ENCODE peak calls at places on chromosomes 7 and 10, in seven cellular contexts. One of them, this sample, is unnamed.

GRCh38 chr10:132533571-132534260 is 3.9 kb upstream of the INPP5A start:
- DNase-seq in foreskin keratinocyte: no peak
- DNase-seq in psoas muscle: peak; percentile 45
- DNase-seq in heart right ventricle: peak; percentile 1
- DNase-seq in CD8-positive, alpha-beta T cell: no peak
- DNase-seq in fibroblast of lung: no peak
- DNase-seq in dorsolateral prefrontal cortex: peak; percentile 36
- DNase-seq in this sample: no peak

GRCh38 chr7:35613150-35613549 is 81.8 kb downstream of the HERPUD2 start:
- DNase-seq in psoas muscle: no peak
- DNase-seq in dorsolateral prefrontal cortex: no peak
- DNase-seq in fibroblast of lung: no peak
- DNase-seq in CD8-positive, alpha-beta T cell: no peak
- DNase-seq in foreskin keratinocyte: no peak
- DNase-seq in heart right ventricle: no peak
- DNase-seq in this sample: no peak

GRCh38 chr10:32957341-32958084 is 517 bp downstream of the ITGB1 start:
- DNase-seq in fibroblast of lung: no peak
- DNase-seq in foreskin keratinocyte: no peak
- DNase-seq in heart right ventricle: peak; percentile 50
- DNase-seq in CD8-positive, alpha-beta T cell: peak; percentile 34
- DNase-seq in psoas muscle: peak; percentile 82
- DNase-seq in dorsolateral prefrontal cortex: peak; percentile 50
- DNase-seq in this sample: peak; percentile 16

GRCh38 chr7:119197872-119198527 is 973.5 kb downstream of the ANKRD7 start:
- DNase-seq in heart right ventricle: no peak
- DNase-seq in fibroblast of lung: peak; percentile 48
- DNase-seq in CD8-positive, alpha-beta T cell: no peak
- DNase-seq in psoas muscle: no peak
- DNase-seq in foreskin keratinocyte: peak; percentile 33
- DNase-seq in dorsolateral prefrontal cortex: no peak
- DNase-seq in this sample: no peak

GRCh38 chr7:116173051-116174028 is 37.0 kb upstream of the TES start:
- DNase-seq in psoas muscle: no peak
- DNase-seq in foreskin keratinocyte: no peak
- DNase-seq in heart right ventricle: peak; percentile 28
- DNase-seq in dorsolateral prefrontal cortex: no peak
- DNase-seq in fibroblast of lung: peak; percentile 59
- DNase-seq in CD8-positive, alpha-beta T cell: peak; percentile 46
- DNase-seq in this sample: no peak

GRCh38 chr10:82377608-82378007 is 502.6 kb downstream of the NRG3 start:
- DNase-seq in fibroblast of lung: peak; percentile 1
- DNase-seq in dorsolateral prefrontal cortex: no peak
- DNase-seq in heart right ventricle: no peak
- DNase-seq in psoas muscle: no peak
- DNase-seq in CD8-positive, alpha-beta T cell: no peak
- DNase-seq in foreskin keratinocyte: no peak
- DNase-seq in this sample: no peak

GRCh38 chr10:126387931-126388911 is at the start of gene ADAM12:
- DNase-seq in heart right ventricle: peak; percentile 34
- DNase-seq in psoas muscle: peak; percentile 69
- DNase-seq in CD8-positive, alpha-beta T cell: no peak
- DNase-seq in dorsolateral prefrontal cortex: no peak
- DNase-seq in foreskin keratinocyte: no peak
- DNase-seq in fibroblast of lung: peak; percentile 82
- DNase-seq in this sample: no peak

GRCh38 chr10:79444243-79445119 is 943 bp downstream of the ZCCHC24 start:
- DNase-seq in psoas muscle: peak; percentile 91
- DNase-seq in fibroblast of lung: peak; percentile 60
- DNase-seq in CD8-positive, alpha-beta T cell: peak; percentile 47
- DNase-seq in foreskin keratinocyte: no peak
- DNase-seq in dorsolateral prefrontal cortex: no peak
- DNase-seq in heart right ventricle: peak; percentile 69
- DNase-seq in this sample: no peak

GRCh38 chr7:123789817-123790216 is 41.0 kb upstream of the WASL start:
- DNase-seq in foreskin keratinocyte: no peak
- DNase-seq in psoas muscle: no peak
- DNase-seq in fibroblast of lung: no peak
- DNase-seq in CD8-positive, alpha-beta T cell: no peak
- DNase-seq in heart right ventricle: no peak
- DNase-seq in dorsolateral prefrontal cortex: no peak
- DNase-seq in this sample: no peak

GRCh38 chr10:76456190-76456589 is 1024.8 kb downstream of the LRMDA start:
- DNase-seq in CD8-positive, alpha-beta T cell: no peak
- DNase-seq in dorsolateral prefrontal cortex: no peak
- DNase-seq in psoas muscle: no peak
- DNase-seq in fibroblast of lung: peak; percentile 27
- DNase-seq in foreskin keratinocyte: no peak
- DNase-seq in heart right ventricle: no peak
- DNase-seq in this sample: no peak

GRCh38 chr7:99105756-99106155 is 38.2 kb downstream of the SMURF1 start:
- DNase-seq in foreskin keratinocyte: no peak
- DNase-seq in dorsolateral prefrontal cortex: no peak
- DNase-seq in psoas muscle: no peak
- DNase-seq in heart right ventricle: no peak
- DNase-seq in fibroblast of lung: no peak
- DNase-seq in CD8-positive, alpha-beta T cell: no peak
- DNase-seq in this sample: no peak

GRCh38 chr7:127782550-127783266 is 130.7 kb downstream of the SND1 start:
- DNase-seq in psoas muscle: no peak
- DNase-seq in foreskin keratinocyte: no peak
- DNase-seq in fibroblast of lung: peak; percentile 51
- DNase-seq in dorsolateral prefrontal cortex: no peak
- DNase-seq in heart right ventricle: no peak
- DNase-seq in CD8-positive, alpha-beta T cell: no peak
- DNase-seq in this sample: no peak

GRCh38 chr7:40008218-40008815 is 58.3 kb downstream of the CDK13 start:
- DNase-seq in dorsolateral prefrontal cortex: no peak
- DNase-seq in fibroblast of lung: peak; percentile 83
- DNase-seq in heart right ventricle: no peak
- DNase-seq in foreskin keratinocyte: peak; percentile 44
- DNase-seq in psoas muscle: no peak
- DNase-seq in CD8-positive, alpha-beta T cell: no peak
- DNase-seq in this sample: no peak

GRCh38 chr7:22601812-22602568 is 102.0 kb upstream of the STEAP1B start:
- DNase-seq in psoas muscle: no peak
- DNase-seq in heart right ventricle: no peak
- DNase-seq in CD8-positive, alpha-beta T cell: no peak
- DNase-seq in fibroblast of lung: peak; percentile 59
- DNase-seq in foreskin keratinocyte: no peak
- DNase-seq in dorsolateral prefrontal cortex: no peak
- DNase-seq in this sample: no peak

GRCh38 chr7:34260282-34260681 is 354.9 kb downstream of the BMPER start:
- DNase-seq in heart right ventricle: no peak
- DNase-seq in fibroblast of lung: peak; percentile 96
- DNase-seq in dorsolateral prefrontal cortex: no peak
- DNase-seq in CD8-positive, alpha-beta T cell: no peak
- DNase-seq in foreskin keratinocyte: peak; percentile 86
- DNase-seq in psoas muscle: no peak
- DNase-seq in this sample: no peak

GRCh38 chr7:100897772-100898454 is 2.2 kb upstream of the ACHE start:
- DNase-seq in foreskin keratinocyte: no peak
- DNase-seq in fibroblast of lung: no peak
- DNase-seq in CD8-positive, alpha-beta T cell: no peak
- DNase-seq in psoas muscle: no peak
- DNase-seq in heart right ventricle: no peak
- DNase-seq in dorsolateral prefrontal cortex: no peak
- DNase-seq in this sample: no peak

GRCh38 chr10:86440874-86441838 is 74.6 kb upstream of the GRID1 start:
- DNase-seq in heart right ventricle: no peak
- DNase-seq in CD8-positive, alpha-beta T cell: no peak
- DNase-seq in dorsolateral prefrontal cortex: no peak
- DNase-seq in psoas muscle: no peak
- DNase-seq in fibroblast of lung: peak; percentile 92
- DNase-seq in foreskin keratinocyte: peak; percentile 81
- DNase-seq in this sample: no peak

GRCh38 chr7:2247141-2247985 is 5.3 kb downstream of the NUDT1 start:
- DNase-seq in psoas muscle: no peak
- DNase-seq in CD8-positive, alpha-beta T cell: no peak
- DNase-seq in fibroblast of lung: no peak
- DNase-seq in dorsolateral prefrontal cortex: no peak
- DNase-seq in heart right ventricle: no peak
- DNase-seq in foreskin keratinocyte: no peak
- DNase-seq in this sample: no peak

GRCh38 chr10:132654708-132655661 is 117.4 kb downstream of the INPP5A start:
- DNase-seq in fibroblast of lung: peak; percentile 37
- DNase-seq in heart right ventricle: peak; percentile 35
- DNase-seq in dorsolateral prefrontal cortex: peak; percentile 75
- DNase-seq in CD8-positive, alpha-beta T cell: peak; percentile 59
- DNase-seq in foreskin keratinocyte: no peak
- DNase-seq in psoas muscle: peak; percentile 73
- DNase-seq in this sample: peak; percentile 71

GRCh38 chr7:23349484-23350157 is 50.5 kb downstream of the MALSU1 start:
- DNase-seq in CD8-positive, alpha-beta T cell: no peak
- DNase-seq in heart right ventricle: no peak
- DNase-seq in dorsolateral prefrontal cortex: no peak
- DNase-seq in foreskin keratinocyte: no peak
- DNase-seq in psoas muscle: no peak
- DNase-seq in fibroblast of lung: peak; percentile 93
- DNase-seq in this sample: no peak

GRCh38 chr10:72335394-72336258 is 19.1 kb downstream of the DNAJB12 start:
- DNase-seq in foreskin keratinocyte: no peak
- DNase-seq in CD8-positive, alpha-beta T cell: peak; percentile 42
- DNase-seq in heart right ventricle: peak; percentile 80
- DNase-seq in psoas muscle: peak; percentile 89
- DNase-seq in dorsolateral prefrontal cortex: no peak
- DNase-seq in fibroblast of lung: peak; percentile 67
- DNase-seq in this sample: no peak

GRCh38 chr7:123711832-123712293 is 36.9 kb downstream of the WASL start:
- DNase-seq in foreskin keratinocyte: no peak
- DNase-seq in psoas muscle: no peak
- DNase-seq in dorsolateral prefrontal cortex: no peak
- DNase-seq in CD8-positive, alpha-beta T cell: no peak
- DNase-seq in heart right ventricle: no peak
- DNase-seq in fibroblast of lung: peak; percentile 13
- DNase-seq in this sample: no peak

GRCh38 chr7:45696476-45696875 is 122.3 kb downstream of the ADCY1 start:
- DNase-seq in fibroblast of lung: no peak
- DNase-seq in psoas muscle: no peak
- DNase-seq in CD8-positive, alpha-beta T cell: no peak
- DNase-seq in foreskin keratinocyte: no peak
- DNase-seq in dorsolateral prefrontal cortex: no peak
- DNase-seq in heart right ventricle: no peak
- DNase-seq in this sample: no peak

GRCh38 chr10:131257027-131257426 is 54.5 kb downstream of the TCERG1L start:
- DNase-seq in fibroblast of lung: no peak
- DNase-seq in heart right ventricle: no peak
- DNase-seq in psoas muscle: peak; percentile 35
- DNase-seq in dorsolateral prefrontal cortex: peak; percentile 32
- DNase-seq in foreskin keratinocyte: no peak
- DNase-seq in CD8-positive, alpha-beta T cell: no peak
- DNase-seq in this sample: no peak

GRCh38 chr7:141617280-141617679 is 66.1 kb downstream of the AGK start:
- DNase-seq in fibroblast of lung: no peak
- DNase-seq in CD8-positive, alpha-beta T cell: no peak
- DNase-seq in dorsolateral prefrontal cortex: no peak
- DNase-seq in heart right ventricle: no peak
- DNase-seq in foreskin keratinocyte: no peak
- DNase-seq in psoas muscle: no peak
- DNase-seq in this sample: no peak

GRCh38 chr10:80444124-80444523 is 10.0 kb upstream of the TSPAN14 start:
- DNase-seq in dorsolateral prefrontal cortex: no peak
- DNase-seq in psoas muscle: no peak
- DNase-seq in fibroblast of lung: no peak
- DNase-seq in heart right ventricle: no peak
- DNase-seq in foreskin keratinocyte: no peak
- DNase-seq in CD8-positive, alpha-beta T cell: no peak
- DNase-seq in this sample: no peak

DNA sequence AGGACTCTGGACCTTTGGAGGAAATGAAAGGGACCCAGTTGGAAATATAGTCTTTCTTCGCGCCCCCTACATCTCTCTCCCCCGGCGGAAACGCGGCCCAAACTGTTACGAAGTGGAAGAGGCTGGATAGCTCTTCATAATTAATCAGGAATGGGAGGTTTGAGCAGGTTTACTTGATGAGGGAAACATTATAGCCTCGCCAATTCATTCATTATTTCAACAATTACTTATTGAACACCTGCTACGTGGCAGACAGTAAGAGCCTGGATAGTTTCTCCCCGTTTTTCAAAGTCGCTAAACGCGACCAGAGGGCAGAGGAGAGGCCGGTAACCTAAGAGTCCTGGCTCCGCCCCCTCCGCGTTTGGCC is 210 bp upstream of the FBXL15 start:
- DNase-seq in CD8-positive, alpha-beta T cell: no peak
- DNase-seq in fibroblast of lung: no peak
- DNase-seq in psoas muscle: no peak
- DNase-seq in heart right ventricle: no peak
- DNase-seq in foreskin keratinocyte: no peak
- DNase-seq in dorsolateral prefrontal cortex: no peak
- DNase-seq in this sample: no peak
- H3K27ac ChIP-seq in CD8-positive, alpha-beta T cell: peak overlapping the region; percentile 79
- H3K27ac ChIP-seq in fibroblast of lung: peak overlapping the region; percentile 74
- H3K27ac ChIP-seq in psoas muscle: peak overlapping the region; percentile 87
- H3K27ac ChIP-seq in heart right ventricle: peak overlapping the region; percentile 93
- H3K27ac ChIP-seq in foreskin keratinocyte: no peak overlapping the region
- H3K27ac ChIP-seq in dorsolateral prefrontal cortex: peak overlapping the region; percentile 92
- H3K27ac ChIP-seq in this sample: peak overlapping the region; percentile 88

GRCh38 chr10:87639493-87639892 is 20.2 kb upstream of the PAPSS2 start:
- DNase-seq in heart right ventricle: no peak
- DNase-seq in fibroblast of lung: no peak
- DNase-seq in psoas muscle: no peak
- DNase-seq in dorsolateral prefrontal cortex: no peak
- DNase-seq in CD8-positive, alpha-beta T cell: no peak
- DNase-seq in foreskin keratinocyte: no peak
- DNase-seq in this sample: no peak
- H3K27ac ChIP-seq in heart right ventricle: no peak overlapping the region
- H3K27ac ChIP-seq in fibroblast of lung: no peak overlapping the region
- H3K27ac ChIP-seq in psoas muscle: no peak overlapping the region
- H3K27ac ChIP-seq in dorsolateral prefrontal cortex: no peak overlapping the region
- H3K27ac ChIP-seq in CD8-positive, alpha-beta T cell: no peak overlapping the region
- H3K27ac ChIP-seq in foreskin keratinocyte: no peak overlapping the region
- H3K27ac ChIP-seq in this sample: no peak overlapping the region

GRCh38 chr10:61187601-61188000 is 243.6 kb upstream of the RHOBTB1 start:
- DNase-seq in CD8-positive, alpha-beta T cell: no peak
- DNase-seq in psoas muscle: no peak
- DNase-seq in foreskin keratinocyte: no peak
- DNase-seq in fibroblast of lung: no peak
- DNase-seq in dorsolateral prefrontal cortex: no peak
- DNase-seq in heart right ventricle: no peak
- DNase-seq in this sample: no peak
- H3K27ac ChIP-seq in CD8-positive, alpha-beta T cell: no peak overlapping the region
- H3K27ac ChIP-seq in psoas muscle: no peak overlapping the region
- H3K27ac ChIP-seq in foreskin keratinocyte: no peak overlapping the region
- H3K27ac ChIP-seq in fibroblast of lung: no peak overlapping the region
- H3K27ac ChIP-seq in dorsolateral prefrontal cortex: no peak overlapping the region
- H3K27ac ChIP-seq in heart right ventricle: no peak overlapping the region
- H3K27ac ChIP-seq in this sample: no peak overlapping the region

DNA sequence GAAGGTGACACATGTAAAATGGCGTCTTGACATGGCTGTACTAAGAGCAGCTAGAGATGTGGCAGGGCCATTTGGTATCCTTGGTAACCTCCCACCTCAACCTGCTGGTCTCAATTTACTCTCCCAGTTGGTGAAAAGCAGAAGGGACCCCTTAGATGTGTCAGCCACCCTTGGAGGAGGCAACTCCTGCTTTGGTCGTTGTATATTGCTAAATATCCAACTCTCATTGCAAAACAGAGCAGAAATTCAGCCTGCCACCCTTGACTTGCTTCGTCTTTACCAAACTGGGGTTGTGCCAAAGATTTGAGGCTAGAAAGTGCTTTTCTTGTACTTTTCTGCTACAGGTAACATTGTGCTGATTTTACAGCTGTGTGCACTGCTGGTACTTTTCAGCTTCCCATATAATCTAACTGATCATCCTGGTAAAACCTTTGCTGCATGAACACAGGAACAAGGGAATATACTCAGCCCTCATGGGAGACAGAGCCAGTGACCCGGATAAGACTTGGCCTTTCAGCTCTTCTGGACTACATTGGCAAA is 2.1 kb upstream of the VSTM4 start:
- DNase-seq in foreskin keratinocyte: no peak
- DNase-seq in dorsolateral prefrontal cortex: no peak
- DNase-seq in psoas muscle: no peak
- DNase-seq in fibroblast of lung: no peak
- DNase-seq in heart right ventricle: no peak
- DNase-seq in CD8-positive, alpha-beta T cell: no peak
- DNase-seq in this sample: no peak
- H3K27ac ChIP-seq in foreskin keratinocyte: no peak overlapping the region
- H3K27ac ChIP-seq in dorsolateral prefrontal cortex: no peak overlapping the region
- H3K27ac ChIP-seq in psoas muscle: no peak overlapping the region
- H3K27ac ChIP-seq in fibroblast of lung: no peak overlapping the region
- H3K27ac ChIP-seq in heart right ventricle: no peak overlapping the region
- H3K27ac ChIP-seq in CD8-positive, alpha-beta T cell: no peak overlapping the region
- H3K27ac ChIP-seq in this sample: no peak overlapping the region